ENCODE peak calls at places on chromosomes 4 and X, in ten cellular contexts. P is stimulated activated CD4-positive, alpha-beta T cell treated with anti-CD3 and anti-CD28 coated beads, Interleukin-2, amount 100 ng/mL, for 24 hours; U is kidney; W is effector memory CD4-positive, alpha-beta T cell; H is IMR-90; A is CD4-positive, alpha-beta T cell; C is NCI-H2081; F is H4; Z is AG08395; R is substantia nigra. T is an unnamed sample.
A peak's percentile ranks its signal among the peaks of the same experiment; 100 is the strongest.

GRCh38 chr4:151774324-151774723 is 13.5 kb upstream of the GATB start:
- DNase-seq in W (no peak), A (no peak), C (no peak), F (no peak), H (no peak), U (no peak), Z (no peak), P (no peak), R (no peak), T (no peak)

GRCh38 chr4:153634737-153635353 is 49.2 kb upstream of the TLR2 start:
- DNase-seq in A (no peak), F (peak; percentile 23), H (peak; percentile 8), Z (peak; percentile 33), U (no peak), C (no peak), R (no peak), W (no peak), P (no peak), T (peak; percentile 24)

GRCh38 chrX:23779025-23779424 is 3.9 kb upstream of the SAT1 start:
- DNase-seq in A (no peak), H (peak; percentile 85), W (no peak), P (no peak), R (no peak), F (peak; percentile 63), C (no peak), Z (peak; percentile 31), U (no peak), T (no peak)

GRCh38 chrX:128781506-128781905 is 729.3 kb upstream of the ACTRT1 start:
- DNase-seq in P (peak; percentile 15), W (no peak), U (peak; percentile 30), C (peak; percentile 17), Z (no peak), A (peak; percentile 3), H (no peak), R (no peak), F (no peak), T (peak; percentile 55)

GRCh38 chr4:73883306-73883705 is 14.1 kb downstream of the CXCL1 start:
- DNase-seq in C (no peak), F (peak; percentile 26), H (peak; percentile 79), W (no peak), U (no peak), R (no peak), P (no peak), A (no peak), Z (peak; percentile 62), T (no peak)

GRCh38 chrX:78199851-78200250 is 60.4 kb upstream of the TAF9B start:
- DNase-seq in C (peak; percentile 9), Z (no peak), F (no peak), R (no peak), P (no peak), W (no peak), U (no peak), A (no peak), H (peak; percentile 8), T (no peak)

GRCh38 chrX:115642304-115642703 is 81.3 kb downstream of the PLS3 start:
- DNase-seq in R (no peak), C (no peak), A (no peak), P (no peak), U (no peak), W (no peak), F (no peak), H (no peak), Z (no peak), T (no peak)

GRCh38 chrX:72025236-72025770 is 106.4 kb downstream of the RTL5 start:
- DNase-seq in F (no peak), U (no peak), Z (no peak), A (no peak), R (no peak), C (no peak), W (no peak), H (no peak), P (no peak), T (no peak)

GRCh38 chr4:8769645-8770517 is 101.8 kb downstream of the HMX1 start:
- DNase-seq in P (no peak), F (no peak), A (no peak), R (no peak), W (no peak), H (no peak), C (no peak), U (peak; percentile 48), Z (no peak), T (no peak)

GRCh38 chr4:8267077-8267476 is 2.5 kb upstream of the HTRA3 start:
- DNase-seq in H (peak; percentile 33), Z (peak; percentile 57), P (peak; percentile 31), A (no peak), U (no peak), W (no peak), F (peak; percentile 44), C (no peak), R (no peak), T (peak; percentile 91)

GRCh38 chr4:111717916-111718315 is 427.3 kb upstream of the FAM241A start:
- DNase-seq in P (no peak), R (no peak), W (no peak), A (no peak), F (no peak), H (no peak), Z (peak; percentile 7), U (no peak), C (no peak), T (no peak)

GRCh38 chrX:9062621-9063020 is 28.7 kb upstream of the FAM9B start:
- DNase-seq in H (no peak), A (no peak), F (no peak), C (no peak), R (no peak), P (no peak), Z (no peak), U (no peak), W (no peak), T (no peak)

GRCh38 chr4:10567766-10568165 is 110.5 kb upstream of the ZNF518B start:
- DNase-seq in W (no peak), H (no peak), P (no peak), R (no peak), U (no peak), F (no peak), Z (no peak), A (no peak), C (no peak), T (no peak)

GRCh38 chr4:41069838-41070237 is 144.5 kb downstream of the APBB2 start:
- DNase-seq in C (peak; percentile 32), Z (no peak), W (no peak), A (no peak), H (no peak), F (no peak), U (no peak), R (no peak), P (no peak), T (no peak)

GRCh38 chrX:71514367-71515038 is 18.4 kb upstream of the OGT start:
- DNase-seq in F (no peak), H (no peak), A (peak; percentile 38), U (no peak), Z (no peak), P (no peak), W (no peak), R (no peak), C (no peak), T (no peak)

GRCh38 chr4:140098481-140099132 is 55.4 kb downstream of the MAML3 start:
- DNase-seq in F (peak; percentile 38), R (no peak), U (no peak), W (no peak), C (no peak), A (no peak), H (peak; percentile 87), P (no peak), Z (peak; percentile 46), T (no peak)

GRCh38 chr4:71713611-71714203 is 70.2 kb downstream of the GC start:
- DNase-seq in U (no peak), C (peak; percentile 13), F (peak; percentile 38), Z (peak; percentile 31), W (no peak), P (no peak), A (no peak), R (no peak), H (peak; percentile 77), T (peak; percentile 8)

GRCh38 chr4:25792200-25792791 is 70.5 kb downstream of the SEL1L3 start:
- DNase-seq in F (peak; percentile 71), H (no peak), R (no peak), U (no peak), Z (no peak), P (no peak), A (no peak), W (no peak), C (peak; percentile 11), T (peak; percentile 85)

GRCh38 chr4:84814100-84814750 is 152.3 kb downstream of the WDFY3 start:
- DNase-seq in Z (peak; percentile 67), H (peak; percentile 96), C (no peak), W (no peak), F (peak; percentile 72), P (no peak), A (no peak), R (no peak), U (no peak), T (peak; percentile 3)

GRCh38 chr4:173371292-173372192 is 788 bp downstream of the SAP30 start:
- DNase-seq in W (peak; percentile 38), A (peak; percentile 16), P (peak; percentile 47), C (peak; percentile 24), U (peak; percentile 88), H (peak; percentile 69), R (peak; percentile 21), F (peak; percentile 41), Z (peak; percentile 74), T (peak; percentile 53)

GRCh38 chrX:68079961-68080360 is 353.3 kb downstream of the OPHN1 start:
- DNase-seq in Z (peak; percentile 12), U (no peak), W (no peak), P (no peak), R (no peak), H (no peak), A (no peak), F (no peak), C (no peak), T (no peak)

GRCh38 chr4:76882630-76883029 is 15.3 kb downstream of the SOWAHB start:
- DNase-seq in Z (no peak), F (no peak), H (no peak), A (no peak), W (no peak), C (no peak), P (no peak), R (no peak), U (no peak), T (no peak)

GRCh38 chrX:38999967-39000745 is 198.9 kb downstream of the MID1IP1 start:
- DNase-seq in U (no peak), Z (peak; percentile 8), R (no peak), F (peak; percentile 58), A (no peak), W (no peak), H (peak; percentile 31), C (no peak), P (no peak), T (no peak)

GRCh38 chrX:140292961-140293360 is 211.9 kb downstream of the SOX3 start:
- DNase-seq in W (no peak), F (no peak), U (no peak), Z (no peak), A (no peak), R (no peak), C (no peak), P (no peak), H (no peak), T (no peak)

GRCh38 chr4:127284236-127284635 is 348.5 kb upstream of the INTU start:
- DNase-seq in U (no peak), C (no peak), P (no peak), F (no peak), R (no peak), A (no peak), H (no peak), W (no peak), Z (peak; percentile 9), T (no peak)

GRCh38 chr4:109238746-109239145 is 63.7 kb downstream of the COL25A1 start:
- DNase-seq in A (no peak), R (no peak), Z (no peak), P (no peak), U (no peak), H (no peak), W (no peak), C (no peak), F (no peak), T (no peak)

GRCh38 chrX:71666240-71667223 is 814 bp upstream of the LOC101059915 start:
- DNase-seq in P (no peak), C (no peak), R (no peak), A (no peak), H (no peak), U (peak; percentile 75), Z (no peak), F (no peak), W (no peak), T (no peak)

GRCh38 chr4:93396274-93396673 is 432.3 kb upstream of the ATOH1 start:
- DNase-seq in Z (no peak), U (no peak), R (no peak), F (peak; percentile 9), P (no peak), C (no peak), W (no peak), H (peak; percentile 77), A (no peak), T (no peak)